ENCODE peak calls at places on chromosomes 16 and 17, in six cellular contexts. I, B, E, U, C and D are unnamed samples. For H3K36me3, the result is how much of the 10 kb centered on the place peaks cover.

GRCh38 chr16:30838876-30839471 is 52.0 kb upstream of the ZNF629 start:
- DNase-seq in I (no peak), B (no peak), E (no peak), U (no peak), C (no peak), D (no peak)

GRCh38 chr16:1823821-1824220 is 2.8 kb downstream of the HAGH start:
- DNase-seq in I (no peak), B (peak), E (peak), U (peak), C (no peak), D (peak)

GRCh38 chr17:48588074-48588415 is 2.0 kb downstream of the HOXB3 start:
- DNase-seq in I (no peak), B (no peak), E (no peak), U (no peak), C (no peak), D (no peak)

GRCh38 chr17:8611135-8611534 is 19.4 kb downstream of the MYH10 start:
- DNase-seq in I (peak), B (peak), E (no peak), U (no peak), C (no peak), D (no peak)

GRCh38 chr17:69654981-69655581 is 240.6 kb downstream of the MAP2K6 start:
- DNase-seq in I (no peak), B (peak), E (no peak), U (no peak), C (no peak), D (no peak)

GRCh38 chr17:30950669-30951399 is 20.0 kb upstream of the RNF135 start:
- DNase-seq in I (peak), B (peak), E (no peak), U (peak), C (no peak), D (peak)

GRCh38 chr16:66918803-66919568 is at the start of gene CDH16:
- DNase-seq in I (no peak), B (no peak), E (no peak), U (no peak), C (no peak), D (no peak)

GRCh38 chr17:28598389-28598788 is 436 bp downstream of the SPAG5 start:
- DNase-seq in I (no peak), B (peak), E (no peak), U (no peak), C (no peak), D (no peak)

GRCh38 chr17:65268832-65269231 is 131.7 kb downstream of the RGS9 start:
- DNase-seq in I (no peak), B (no peak), E (no peak), U (no peak), C (no peak), D (no peak)

GRCh38 chr16:15795615-15796014 is 61.2 kb downstream of the MYH11 start:
- DNase-seq in I (no peak), B (no peak), E (no peak), U (no peak), C (no peak), D (no peak)

GRCh38 chr17:7676533-7676932 is 10.8 kb downstream of the TP53 start:
- DNase-seq in I (no peak), B (no peak), E (no peak), U (no peak), C (no peak), D (no peak)

GRCh38 chr16:78567713-78568112 is 468.3 kb downstream of the WWOX start:
- DNase-seq in I (no peak), B (no peak), E (no peak), U (no peak), C (no peak), D (no peak)

GRCh38 chr17:29155235-29155965 is 24.8 kb downstream of the MYO18A start:
- DNase-seq in I (no peak), B (peak), E (no peak), U (peak), C (peak), D (no peak)

GRCh38 chr16:11370084-11370931 is 25.0 kb downstream of the RMI2 start:
- DNase-seq in I (no peak), B (no peak), E (no peak), U (no peak), C (no peak), D (no peak)

GRCh38 chr17:78995022-78995760 is 14.4 kb downstream of the CANT1 start:
- DNase-seq in I (peak), B (no peak), E (no peak), U (peak), C (no peak), D (no peak)

GRCh38 chr17:78997231-78997741 is 12.3 kb downstream of the CANT1 start:
- DNase-seq in I (peak), B (no peak), E (no peak), U (no peak), C (no peak), D (no peak)

GRCh38 chr17:78993981-78994671 is 14.4 kb upstream of the LGALS3BP start:
- DNase-seq in I (peak), B (no peak), E (no peak), U (peak), C (no peak), D (no peak)

GRCh38 chr17:78996781-78997201 is 12.8 kb downstream of the CANT1 start:
- DNase-seq in I (peak), B (no peak), E (no peak), U (no peak), C (no peak), D (no peak)

DNA sequence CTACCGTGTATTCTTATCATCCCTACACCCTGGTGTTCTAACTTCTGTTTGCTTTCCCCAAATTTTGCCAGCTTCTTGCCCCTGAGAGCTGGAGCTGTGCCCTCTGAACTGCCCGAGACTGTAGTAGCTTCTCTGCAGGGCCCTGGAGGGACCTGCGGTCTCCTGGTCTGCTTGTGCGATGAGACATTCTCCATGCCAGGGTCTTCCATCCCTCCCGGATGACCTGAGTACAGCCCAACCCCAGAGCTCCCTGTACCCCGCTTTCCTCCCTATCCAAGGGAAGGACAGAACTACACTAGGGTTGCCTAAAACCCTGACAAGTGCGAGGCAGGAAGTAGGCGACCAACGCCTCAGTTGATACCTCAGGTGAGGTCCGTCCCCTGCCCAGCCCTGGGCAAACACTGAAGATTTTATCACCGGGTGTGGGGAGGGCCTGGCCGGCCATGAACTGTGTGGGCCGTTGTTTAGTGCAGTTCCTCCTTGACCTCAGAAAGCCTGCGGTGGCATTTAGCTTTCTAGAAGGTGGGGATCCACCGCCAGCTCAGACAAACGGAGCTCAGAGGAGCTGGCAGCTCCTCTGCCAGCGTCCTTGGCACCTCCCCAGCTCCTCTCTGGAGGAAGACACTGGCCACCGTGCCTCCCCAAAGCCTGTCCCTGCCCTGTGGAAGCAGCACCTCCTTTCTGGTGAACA is 13.7 kb downstream of the CANT1 start:
- DNase-seq in I (peak), B (no peak), E (no peak), U (peak), C (no peak), D (no peak)
- H3K36me3 ChIP-seq in I (under half), B (under half), E (under half), U (half or more), C (under half), D (half or more)

GRCh38 chr16:14602443-14602963 is 27.6 kb downstream of the PARN start:
- DNase-seq in I (no peak), B (no peak), E (no peak), U (no peak), C (no peak), D (no peak)
- H3K36me3 ChIP-seq in I (half or more), B (under half), E (under half), U (half or more), C (half or more), D (half or more)

DNA sequence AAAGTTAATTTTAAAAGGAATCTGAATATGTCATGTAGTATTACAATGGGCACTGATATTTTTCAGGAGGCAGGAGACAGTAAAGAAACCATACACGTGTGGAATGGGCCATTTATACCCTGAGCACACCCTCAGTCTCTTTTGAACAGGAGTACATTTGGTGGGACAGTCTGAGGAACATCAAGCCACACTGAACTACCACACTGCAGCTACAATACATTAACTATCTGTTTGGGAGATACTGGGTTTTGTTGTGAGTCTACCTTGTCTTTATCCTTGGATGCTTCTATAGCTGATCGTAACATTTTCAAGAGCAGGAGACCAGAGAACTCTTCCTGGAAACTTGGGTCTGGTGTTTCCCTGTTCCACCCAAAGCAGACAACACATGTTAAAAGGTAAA is 31.7 kb downstream of the HEATR6 start:
- DNase-seq in I (no peak), B (no peak), E (no peak), U (no peak), C (no peak), D (no peak)
- H3K36me3 ChIP-seq in I (half or more), B (under half), E (under half), U (half or more), C (half or more), D (half or more)

GRCh38 chr16:75565640-75566039 is 539 bp upstream of the GABARAPL2 start:
- DNase-seq in I (no peak), B (no peak), E (no peak), U (no peak), C (no peak), D (no peak)

GRCh38 chr16:75570351-75571104 is 4.3 kb downstream of the GABARAPL2 start:
- DNase-seq in I (no peak), B (no peak), E (no peak), U (no peak), C (no peak), D (no peak)

GRCh38 chr16:75566040-75566888 is at the start of gene GABARAPL2:
- DNase-seq in I (peak), B (peak), E (peak), U (peak), C (peak), D (peak)

GRCh38 chr16:75566889-75567255 is 693 bp downstream of the GABARAPL2 start:
- DNase-seq in I (no peak), B (no peak), E (peak), U (no peak), C (peak), D (no peak)

GRCh38 chr16:75567911-75568310 is 1.7 kb downstream of the GABARAPL2 start:
- DNase-seq in I (no peak), B (no peak), E (no peak), U (no peak), C (no peak), D (no peak)
- H3K36me3 ChIP-seq in I (under half), B (under half), E (under half), U (half or more), C (under half), D (half or more)